ENCODE peak calls at places on chromosome 5, in four cellular contexts. R is IMR-90, L is K562, W is neuronal stem cell. J is an unnamed sample.

GRCh38 chr5:93079046-93079445 is 502.0 kb downstream of the NR2F1-AS1 start:
- DNase-seq in L (no peak), W (no peak), R (no peak), J (no peak)

GRCh38 chr5:121702783-121703182 is 148.9 kb upstream of the FTMT start:
- DNase-seq in W (no peak), L (no peak), R (no peak), J (no peak)

GRCh38 chr5:124927735-124928134 is 181.3 kb upstream of the ZNF608 start:
- DNase-seq in W (no peak), R (peak), L (no peak), J (peak)

GRCh38 chr5:67427745-67428298 is 231.2 kb upstream of the CD180 start:
- DNase-seq in R (no peak), W (no peak), L (no peak), J (no peak)

GRCh38 chr5:164335837-164336236 is 830.4 kb downstream of the MAT2B start:
- DNase-seq in W (no peak), R (peak), L (peak), J (no peak)

GRCh38 chr5:111512406-111513174 is at the start of gene STARD4:
- DNase-seq in L (peak), W (peak), R (peak), J (peak)

GRCh38 chr5:116654890-116655289 is 80.3 kb upstream of the SEMA6A start:
- DNase-seq in R (no peak), L (no peak), W (no peak), J (no peak)

GRCh38 chr5:78627175-78627574 is 21.4 kb downstream of the LHFPL2 start:
- DNase-seq in W (no peak), L (peak), R (no peak), J (no peak)

GRCh38 chr5:18771097-18771610 is 1136.9 kb downstream of the TAF11L14 start:
- DNase-seq in W (no peak), R (no peak), L (no peak), J (no peak)

GRCh38 chr5:35618791-35619190 is 1.1 kb downstream of the SPEF2 start:
- DNase-seq in W (no peak), R (no peak), L (no peak), J (no peak)

GRCh38 chr5:148864113-148864841 is 37.9 kb downstream of the ADRB2 start:
- DNase-seq in L (no peak), R (peak), W (no peak), J (no peak)

GRCh38 chr5:91178461-91178860 is 204.7 kb downstream of the ARRDC3 start:
- DNase-seq in L (no peak), W (no peak), R (peak), J (peak)

GRCh38 chr5:168123853-168124528 is 167.5 kb upstream of the WWC1 start:
- DNase-seq in W (no peak), R (no peak), L (no peak), J (no peak)

GRCh38 chr5:95524423-95524822 is 30.4 kb downstream of the SKIC3 start:
- DNase-seq in W (no peak), R (no peak), L (no peak), J (no peak)

GRCh38 chr5:39189297-39189955 is 29.9 kb downstream of the FYB1 start:
- DNase-seq in R (no peak), L (no peak), W (no peak), J (no peak)

GRCh38 chr5:110056580-110057114 is 366.9 kb downstream of the MAN2A1 start:
- DNase-seq in R (no peak), L (no peak), W (no peak), J (no peak)

GRCh38 chr5:72300590-72301339 is 19.3 kb downstream of the MRPS27 start:
- DNase-seq in L (no peak), R (no peak), W (no peak), J (no peak)

GRCh38 chr5:149702607-149702952 is 27.5 kb upstream of the PPARGC1B start:
- DNase-seq in R (no peak), L (no peak), W (no peak), J (no peak)

GRCh38 chr5:97967292-97967691 is 784.2 kb upstream of the RIOK2 start:
- DNase-seq in R (no peak), L (no peak), W (no peak), J (peak)

GRCh38 chr5:95731571-95732554 is 727 bp downstream of the RHOBTB3 start:
- DNase-seq in W (peak), L (no peak), R (peak), J (no peak)

GRCh38 chr5:76958976-76959767 is 6.3 kb downstream of the CRHBP start:
- DNase-seq in L (peak), W (no peak), R (peak), J (peak)

GRCh38 chr5:27619982-27620381 is 581.6 kb upstream of the CDH9 start:
- DNase-seq in W (no peak), R (no peak), L (no peak), J (no peak)

GRCh38 chr5:43661102-43661501 is 58.1 kb downstream of the NNT start:
- DNase-seq in W (peak), R (peak), L (no peak), J (peak)

GRCh38 chr5:32851774-32852173 is 140.7 kb downstream of the NPR3 start:
- DNase-seq in L (no peak), W (peak), R (no peak), J (peak)
- H3K9ac ChIP-seq in L (no peak), W (no peak), R (no peak), J (no peak)

GRCh38 chr5:174618589-174618988 is 105.8 kb upstream of the MSX2 start:
- DNase-seq in L (no peak), W (no peak), R (no peak), J (no peak)
- H3K9ac ChIP-seq in L (no peak), W (no peak), R (no peak), J (no peak)

GRCh38 chr5:172910828-172911627 is 48.2 kb upstream of the RPL26L1 start:
- DNase-seq in W (no peak), R (peak), L (no peak), J (peak)
- H3K9ac ChIP-seq in W (no peak), R (peak), L (no peak), J (no peak)

GRCh38 chr5:151225071-151225470 is 1.2 kb upstream of the CCDC69 start:
- DNase-seq in L (no peak), W (no peak), R (no peak), J (no peak)
- H3K9ac ChIP-seq in L (no peak), W (no peak), R (no peak), J (no peak)

GRCh38 chr5:1523480-1523792 is 324 bp downstream of the LPCAT1 start:
- DNase-seq in W (no peak), R (no peak), L (peak), J (peak)

GRCh38 chr5:1519631-1520141 is 4.1 kb downstream of the LPCAT1 start:
- DNase-seq in L (no peak), W (no peak), R (no peak), J (no peak)

GRCh38 chr5:1522601-1523479 is 920 bp downstream of the LPCAT1 start:
- DNase-seq in L (peak), W (no peak), R (no peak), J (peak)

GRCh38 chr5:1521671-1522600 is 1.8 kb downstream of the LPCAT1 start:
- DNase-seq in R (peak), W (no peak), L (peak), J (no peak)

GRCh38 chr5:1521054-1521453 is 2.7 kb downstream of the LPCAT1 start:
- DNase-seq in L (no peak), W (no peak), R (no peak), J (peak)
- H3K9ac ChIP-seq in L (no peak), W (no peak), R (no peak), J (no peak)

J was measured in trophoblast cell.